ENCODE peak calls at places on chromosomes 6 and 20, in five cellular contexts. B, M, O, K and R are unnamed samples.
A peak's percentile ranks its signal among the peaks of the same experiment; 100 is the strongest.

GRCh38 chr6:44229376-44230033 is 6.1 kb downstream of the SLC29A1 start:
- DNase-seq in B (no peak), M (no peak), O (no peak), K (peak; percentile 88), R (no peak)

GRCh38 chr6:170019259-170020040 is 268.0 kb downstream of the ERMARD start:
- DNase-seq in B (no peak), M (no peak), O (no peak), K (no peak), R (no peak)

GRCh38 chr20:45445805-45446562 is 23.6 kb upstream of the WFDC2 start:
- DNase-seq in B (peak; percentile 82), M (peak; percentile 75), O (no peak), K (no peak), R (peak; percentile 84)

GRCh38 chr20:35616465-35617396 is 1.1 kb downstream of the SPAG4 start:
- DNase-seq in B (peak; percentile 87), M (peak; percentile 100), O (peak; percentile 97), K (peak; percentile 92), R (peak; percentile 68)

GRCh38 chr20:19540401-19540800 is 217.7 kb upstream of the RIN2 start:
- DNase-seq in B (no peak), M (no peak), O (no peak), K (no peak), R (no peak)

GRCh38 chr20:54231006-54231405 is 23.1 kb downstream of the PFDN4 start:
- DNase-seq in B (no peak), M (no peak), O (no peak), K (no peak), R (no peak)

GRCh38 chr6:108293527-108294296 is 1.1 kb upstream of the AFG1L start:
- DNase-seq in B (no peak), M (no peak), O (no peak), K (no peak), R (no peak)

GRCh38 chr6:26594730-26595632 is 1.8 kb upstream of the ABT1 start:
- DNase-seq in B (peak; percentile 53), M (peak; percentile 82), O (peak; percentile 64), K (no peak), R (peak; percentile 20)

GRCh38 chr20:45181639-45182038 is 6.9 kb downstream of the PI3 start:
- DNase-seq in B (no peak), M (no peak), O (no peak), K (no peak), R (no peak)

GRCh38 chr20:10793741-10794140 is 119.9 kb upstream of the JAG1 start:
- DNase-seq in B (no peak), M (peak; percentile 61), O (no peak), K (no peak), R (no peak)

GRCh38 chr6:11930240-11930639 is 81.9 kb upstream of the HIVEP1 start:
- DNase-seq in B (no peak), M (no peak), O (no peak), K (no peak), R (no peak)

GRCh38 chr6:11931296-11932035 is 80.6 kb upstream of the HIVEP1 start:
- DNase-seq in B (no peak), M (no peak), O (no peak), K (no peak), R (no peak)

GRCh38 chr6:11929451-11929850 is 82.7 kb upstream of the HIVEP1 start:
- DNase-seq in B (no peak), M (no peak), O (no peak), K (no peak), R (no peak)

GRCh38 chr6:11925805-11926204 is 86.3 kb upstream of the HIVEP1 start:
- DNase-seq in B (no peak), M (no peak), O (no peak), K (no peak), R (no peak)

GRCh38 chr6:11926594-11927407 is 85.3 kb upstream of the HIVEP1 start:
- DNase-seq in B (no peak), M (no peak), O (no peak), K (no peak), R (no peak)
- TF ChIP-seq CTCF in B (no peak), M (no peak), O (no peak), K (no peak), R (no peak)

GRCh38 chr6:161476711-161477110 is 202.8 kb upstream of the AGPAT4 start:
- DNase-seq in B (no peak), M (no peak), O (peak; percentile 97), K (no peak), R (no peak)
- H3K27ac ChIP-seq in B (no peak overlapping the region), M (no peak overlapping the region), O (peak overlapping the region; percentile 78), K (peak overlapping the region; percentile 63), R (no peak overlapping the region)

GRCh38 chr6:165047952-165048351 is 261.5 kb downstream of the C6orf118 start:
- DNase-seq in B (no peak), M (no peak), O (no peak), K (no peak), R (no peak)

GRCh38 chr6:165045631-165046030 is 263.8 kb downstream of the C6orf118 start:
- DNase-seq in B (no peak), M (no peak), O (peak; percentile 3), K (no peak), R (no peak)

DNA sequence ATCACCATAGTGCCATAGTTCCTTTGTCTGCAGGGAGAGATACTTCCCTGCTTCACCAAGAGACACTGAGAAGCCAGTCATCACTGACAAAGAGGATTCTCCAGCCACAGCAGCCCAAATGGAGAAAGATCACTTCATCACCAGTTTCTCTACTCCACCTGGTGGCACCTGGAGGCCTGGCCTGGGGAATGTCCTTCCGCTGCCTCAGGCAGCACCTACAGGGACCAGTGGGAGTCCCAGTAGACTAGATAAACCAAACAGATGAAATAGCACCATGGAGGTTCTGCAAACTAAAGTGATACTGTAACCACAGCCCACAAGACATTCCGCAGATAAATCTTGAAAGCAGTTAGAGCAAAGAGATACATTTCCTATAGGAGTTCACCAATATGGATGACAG is 266.5 kb downstream of the C6orf118 start:
- DNase-seq in B (no peak), M (peak; percentile 35), O (no peak), K (no peak), R (no peak)
- TF ChIP-seq CTCF in B (no peak), M (peak; percentile 29), O (no peak), K (no peak), R (no peak)

DNA sequence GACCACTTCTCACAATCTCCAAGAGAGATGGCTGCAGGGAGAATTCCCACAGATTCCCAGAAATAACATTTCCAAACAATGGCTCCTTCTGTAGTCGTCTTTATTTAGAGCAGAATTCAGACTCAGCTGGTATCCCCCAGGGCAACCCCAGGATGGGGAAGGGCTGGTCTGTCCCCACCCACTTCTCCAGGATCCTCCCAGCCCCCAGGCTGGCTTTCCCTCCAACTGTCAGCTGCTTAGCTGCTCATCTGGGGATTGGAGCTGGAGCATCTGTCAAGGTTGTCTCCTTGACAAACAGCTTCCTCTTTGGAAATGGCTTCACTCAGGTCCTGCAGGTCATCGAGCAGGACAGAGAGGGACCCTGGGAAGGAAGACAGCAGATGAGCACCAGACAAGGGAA is 3.5 kb upstream of the PSORS1C2 start:
- DNase-seq in B (no peak), M (no peak), O (no peak), K (peak; percentile 32), R (no peak)
- H3K27ac ChIP-seq in B (no peak overlapping the region), M (no peak overlapping the region), O (no peak overlapping the region), K (no peak overlapping the region), R (peak overlapping the region; percentile 63)